ENCODE peak calls at places on chromosomes 2 and 18, in ten cellular contexts. H, E, C, S, O, F, R, A, N and D are unnamed samples.

GRCh38 chr2:184721881-184722280 is 123.6 kb downstream of the ZNF804A start:
- DNase-seq in H (no peak), E (no peak), C (no peak), S (no peak), O (no peak), F (no peak), R (no peak), A (no peak), N (no peak), D (no peak)

GRCh38 chr2:231372326-231372725 is 23.2 kb upstream of the B3GNT7 start:
- DNase-seq in H (no peak), E (no peak), C (no peak), S (no peak), O (no peak), F (no peak), R (no peak), A (no peak), N (no peak), D (no peak)

GRCh38 chr2:129935118-129935517 is 44.3 kb upstream of the RAB6C start:
- DNase-seq in H (no peak), E (no peak), C (no peak), S (peak; percentile 11), O (no peak), F (no peak), R (no peak), A (no peak), N (peak; percentile 53), D (no peak)

GRCh38 chr2:105732096-105732495 is 12.6 kb upstream of the NCK2 start:
- DNase-seq in H (no peak), E (peak; percentile 72), C (no peak), S (no peak), O (no peak), F (no peak), R (no peak), A (no peak), N (peak; percentile 47), D (no peak)

GRCh38 chr18:23838801-23839366 is 149.6 kb downstream of the LAMA3 start:
- DNase-seq in H (peak; percentile 19), E (peak; percentile 67), C (no peak), S (no peak), O (no peak), F (no peak), R (no peak), A (no peak), N (peak; percentile 71), D (no peak)

GRCh38 chr18:59200787-59201186 is 19.2 kb upstream of the GRP start:
- DNase-seq in H (no peak), E (no peak), C (no peak), S (no peak), O (no peak), F (no peak), R (no peak), A (no peak), N (peak; percentile 46), D (no peak)

GRCh38 chr2:168120310-168120709 is 127.1 kb downstream of the STK39 start:
- DNase-seq in H (no peak), E (no peak), C (no peak), S (no peak), O (no peak), F (no peak), R (no peak), A (no peak), N (no peak), D (no peak)

GRCh38 chr2:72824224-72824842 is 1.5 kb downstream of the EXOC6B start:
- DNase-seq in H (no peak), E (peak; percentile 68), C (peak; percentile 14), S (peak; percentile 66), O (no peak), F (no peak), R (no peak), A (no peak), N (peak; percentile 66), D (no peak)

GRCh38 chr2:85753525-85754312 is at the start of gene ATOH8:
- DNase-seq in H (no peak), E (peak; percentile 72), C (peak; percentile 45), S (no peak), O (no peak), F (no peak), R (peak; percentile 14), A (peak; percentile 61), N (peak; percentile 72), D (peak; percentile 84)

GRCh38 chr2:12727085-12727484 is 10.3 kb downstream of the TRIB2 start:
- DNase-seq in H (no peak), E (peak; percentile 64), C (no peak), S (no peak), O (no peak), F (no peak), R (no peak), A (no peak), N (no peak), D (no peak)

GRCh38 chr2:12055219-12055618 is 308.8 kb downstream of the LPIN1 start:
- DNase-seq in H (no peak), E (no peak), C (no peak), S (no peak), O (no peak), F (no peak), R (no peak), A (no peak), N (no peak), D (no peak)

GRCh38 chr2:133506962-133507361 is 61.3 kb downstream of the NCKAP5 start:
- DNase-seq in H (no peak), E (no peak), C (no peak), S (no peak), O (no peak), F (no peak), R (no peak), A (no peak), N (no peak), D (peak; percentile 19)

GRCh38 chr18:26480897-26481795 is 67.2 kb downstream of the KCTD1 start:
- DNase-seq in H (peak; percentile 83), E (peak; percentile 96), C (no peak), S (peak; percentile 97), O (no peak), F (peak; percentile 81), R (no peak), A (no peak), N (peak; percentile 94), D (no peak)

GRCh38 chr2:143341478-143341877 is 212.3 kb downstream of the ARHGAP15 start:
- DNase-seq in H (no peak), E (no peak), C (no peak), S (no peak), O (no peak), F (no peak), R (no peak), A (no peak), N (no peak), D (no peak)

GRCh38 chr2:109381327-109381820 is 232.4 kb downstream of the SEPTIN10 start:
- DNase-seq in H (no peak), E (no peak), C (no peak), S (no peak), O (no peak), F (no peak), R (no peak), A (no peak), N (no peak), D (no peak)